ENCODE peak calls at places on chromosome 2, in nine cellular contexts. Q is right lobe of liver; W is CD8-positive, alpha-beta T cell; G is AG04449; T is GM12865; X is ovary; V is H9; E is kidney; L is stomach. H is an unnamed sample.

GRCh38 chr2:215269397-215270117 is 42.3 kb upstream of the ATIC start:
- DNase-seq in W (peak), T (peak), Q (no peak), X (peak), E (no peak), V (peak), G (peak), L (peak), H (peak)

GRCh38 chr2:12684471-12684936 is 32.2 kb upstream of the TRIB2 start:
- DNase-seq in Q (no peak), G (peak), T (no peak), E (no peak), V (no peak), X (no peak), W (no peak), L (no peak), H (no peak)

GRCh38 chr2:234273887-234274584 is 222.8 kb downstream of the ARL4C start:
- DNase-seq in T (no peak), G (no peak), X (no peak), Q (no peak), V (no peak), L (no peak), E (no peak), W (no peak), H (no peak)

GRCh38 chr2:206798009-206798408 is 32.6 kb downstream of the FASTKD2 start:
- DNase-seq in W (no peak), E (no peak), L (no peak), V (no peak), X (no peak), Q (no peak), G (no peak), T (peak), H (no peak)

GRCh38 chr2:159906315-159906714 is 108.3 kb upstream of the CD302 start:
- DNase-seq in L (no peak), W (no peak), E (no peak), V (no peak), Q (no peak), T (no peak), G (no peak), X (no peak), H (no peak)

GRCh38 chr2:215906458-215906857 is 106.9 kb downstream of the MREG start:
- DNase-seq in Q (no peak), X (no peak), G (no peak), T (no peak), E (no peak), W (no peak), V (no peak), L (no peak), H (no peak)

GRCh38 chr2:239827511-239827865 is 197.7 kb downstream of the NDUFA10 start:
- DNase-seq in L (peak), W (no peak), V (peak), Q (no peak), X (no peak), G (no peak), E (peak), T (no peak), H (no peak)

GRCh38 chr2:35495182-35495581 is 860.4 kb upstream of the CRIM1 start:
- DNase-seq in E (no peak), Q (no peak), L (no peak), W (no peak), V (no peak), G (no peak), X (no peak), T (no peak), H (no peak)

GRCh38 chr2:97868986-97869721 is 126.6 kb downstream of the TMEM131 start:
- DNase-seq in T (no peak), V (peak), W (no peak), L (no peak), G (peak), E (no peak), X (no peak), Q (no peak), H (no peak)

GRCh38 chr2:37916512-37917082 is 8.5 kb upstream of the RMDN2 start:
- DNase-seq in E (peak), G (peak), V (no peak), T (no peak), X (no peak), Q (no peak), L (no peak), W (no peak), H (no peak)

GRCh38 chr2:154470386-154470785 is 228.1 kb upstream of the KCNJ3 start:
- DNase-seq in Q (no peak), L (no peak), T (no peak), G (no peak), X (no peak), V (no peak), E (no peak), W (no peak), H (no peak)

GRCh38 chr2:195490304-195490703 is 166.7 kb upstream of the SLC39A10 start:
- DNase-seq in W (no peak), Q (no peak), V (no peak), T (no peak), X (no peak), E (no peak), L (no peak), G (no peak), H (no peak)

GRCh38 chr2:37774976-37775907 is 103.8 kb upstream of the CDC42EP3 start:
- DNase-seq in W (no peak), X (no peak), E (no peak), Q (no peak), T (no peak), G (no peak), V (no peak), L (no peak), H (no peak)

GRCh38 chr2:69375494-69376353 is 11.3 kb downstream of the GFPT1 start:
- DNase-seq in V (no peak), T (peak), Q (no peak), E (no peak), X (no peak), G (no peak), W (no peak), L (no peak), H (peak)

GRCh38 chr2:73728043-73728442 is 9.1 kb downstream of the TPRKB start:
- DNase-seq in L (no peak), X (no peak), V (no peak), T (no peak), W (no peak), G (no peak), E (no peak), Q (no peak), H (no peak)
- TF ChIP-seq CTCF in L (no peak), X (no peak), V (peak), T (no peak), W (no peak), G (no peak), E (no peak), Q (no peak), H (no peak)

DNA sequence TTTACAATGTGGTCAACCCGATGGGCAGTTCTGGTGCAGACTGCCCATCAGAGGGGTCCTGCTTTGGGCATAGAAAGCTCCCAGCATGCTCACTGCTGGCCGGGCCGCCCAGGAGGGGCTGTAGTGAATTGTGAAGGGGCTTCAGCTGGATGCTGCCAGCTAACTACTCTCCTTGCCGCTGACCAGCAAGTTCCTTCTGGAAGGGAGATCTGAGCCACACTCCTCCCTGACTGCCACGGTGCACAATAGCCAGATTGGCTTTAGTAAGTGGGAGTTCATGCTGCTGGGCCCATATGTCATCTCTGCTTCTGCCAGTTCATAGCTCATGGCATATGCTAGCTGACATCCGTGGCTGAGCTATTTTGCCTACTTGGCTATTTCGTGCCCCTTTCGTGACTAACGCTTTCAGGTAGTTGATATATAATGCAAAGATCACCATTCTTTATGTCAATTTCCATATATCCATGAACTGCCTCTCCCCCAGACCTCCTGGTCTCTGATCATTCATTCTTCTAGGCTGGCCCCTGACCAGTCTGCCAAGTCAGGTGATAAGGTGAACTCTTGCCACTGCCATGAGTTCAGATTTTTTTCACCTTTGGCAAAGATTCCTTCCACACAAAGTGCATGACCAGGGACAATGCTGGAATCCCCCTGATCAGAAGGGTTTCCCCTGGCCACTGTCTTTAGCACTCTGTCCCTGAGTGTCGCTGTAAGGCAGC is 51.7 kb upstream of the ROCK2 start:
- DNase-seq in E (no peak), G (no peak), L (no peak), V (no peak), X (no peak), T (peak), Q (no peak), W (no peak), H (no peak)
- TF ChIP-seq CTCF in E (no peak), G (no peak), L (no peak), V (no peak), X (no peak), T (no peak), Q (no peak), W (no peak), H (no peak)

GRCh38 chr2:168705534-168706470 is 96.6 kb upstream of the NOSTRIN start:
- DNase-seq in W (no peak), L (no peak), G (no peak), X (no peak), E (no peak), Q (no peak), T (peak), V (no peak), H (no peak)
- TF ChIP-seq CTCF in W (no peak), L (no peak), G (peak), X (no peak), E (peak), Q (peak), T (peak), V (peak), H (no peak)

DNA sequence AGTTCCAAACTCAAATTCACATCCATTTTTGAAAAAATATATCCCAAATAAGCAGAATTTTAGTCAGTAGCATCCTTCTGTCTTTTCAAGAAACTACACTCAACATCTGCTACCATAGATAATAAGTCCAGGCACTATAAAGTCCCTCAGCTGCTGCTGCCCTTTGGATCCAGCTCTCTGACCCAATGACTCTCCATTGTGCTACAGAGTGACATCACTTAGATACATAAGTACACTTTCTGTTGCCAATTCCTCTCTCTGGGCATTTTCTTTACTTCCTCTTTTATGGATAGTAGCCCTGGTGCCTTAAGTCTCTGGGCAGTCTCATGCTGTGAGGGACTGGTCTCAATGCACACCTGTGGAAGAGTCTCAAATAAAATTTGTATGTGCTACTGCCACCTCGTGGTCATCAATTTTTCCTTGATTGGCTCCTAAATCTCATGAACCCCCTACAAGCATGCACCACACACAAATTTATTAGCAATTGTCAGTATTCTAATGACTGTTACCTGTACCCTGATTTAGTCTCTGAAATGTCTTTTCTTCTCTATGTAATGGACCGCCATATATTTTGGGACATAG is 219.2 kb downstream of the LRP1B start:
- DNase-seq in E (no peak), V (peak), W (no peak), G (no peak), X (no peak), L (peak), T (peak), Q (no peak), H (peak)
- TF ChIP-seq CTCF in E (no peak), V (peak), W (no peak), G (peak), X (no peak), L (peak), T (peak), Q (peak), H (peak)

DNA sequence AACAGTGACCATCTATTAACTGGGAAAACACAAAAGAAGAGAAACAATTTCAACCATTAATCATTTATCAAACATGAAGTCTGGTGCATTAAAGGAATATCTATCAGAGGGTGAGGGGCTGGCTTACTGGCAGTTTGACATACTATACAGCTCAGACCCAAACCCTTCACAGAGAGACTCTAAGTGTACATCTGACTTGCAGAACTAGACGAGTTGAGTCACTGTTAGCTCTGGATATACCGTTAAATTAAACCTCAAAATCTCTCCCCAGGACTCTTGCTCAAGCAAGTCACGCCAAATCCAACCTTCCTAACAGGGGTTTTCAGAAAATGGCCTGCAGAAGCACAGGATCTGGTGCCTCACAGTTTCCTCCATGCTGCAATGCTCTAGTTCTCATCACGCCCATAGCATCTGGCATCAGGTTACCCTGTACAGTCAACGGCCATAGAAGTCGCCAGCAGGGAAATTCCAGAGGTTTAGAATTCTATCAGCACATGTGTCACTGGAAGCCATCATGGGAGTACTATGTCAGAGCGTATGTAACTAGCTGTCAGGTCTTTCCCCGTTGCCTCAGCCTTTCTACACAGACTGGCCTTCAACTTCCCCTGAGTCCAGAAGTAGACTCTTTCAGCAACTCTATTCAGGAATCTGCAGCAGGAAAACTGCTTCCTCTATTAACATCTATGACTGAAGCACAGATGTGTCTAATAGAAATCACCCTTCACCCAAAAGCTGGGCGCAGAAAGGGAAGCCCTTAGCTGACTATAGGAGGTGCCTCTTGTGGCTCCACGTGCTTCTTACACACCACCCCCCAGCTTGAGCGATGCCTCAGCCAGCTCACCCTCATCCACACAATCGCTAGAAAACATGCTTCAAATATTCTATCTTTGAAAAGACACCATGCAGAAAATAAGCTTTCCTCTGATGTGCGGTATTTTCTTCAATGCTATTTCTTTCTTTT is 9.3 kb downstream of the TGOLN2 start:
- DNase-seq in X (no peak), Q (no peak), T (peak), G (peak), L (no peak), V (no peak), E (no peak), W (no peak), H (no peak)
- TF ChIP-seq CTCF in X (no peak), Q (no peak), T (no peak), G (no peak), L (no peak), V (no peak), E (no peak), W (no peak), H (no peak)

GRCh38 chr2:60498176-60499081 is 55.0 kb downstream of the BCL11A start:
- DNase-seq in Q (no peak), L (no peak), X (no peak), V (no peak), G (no peak), T (peak), W (no peak), E (no peak), H (peak)

GRCh38 chr2:60493804-60494392 is 59.6 kb downstream of the BCL11A start:
- DNase-seq in X (no peak), Q (no peak), V (no peak), W (no peak), L (no peak), E (no peak), T (no peak), G (no peak), H (no peak)

GRCh38 chr2:60496976-60497375 is 56.5 kb downstream of the BCL11A start:
- DNase-seq in Q (no peak), V (no peak), G (no peak), L (no peak), E (no peak), T (no peak), W (no peak), X (no peak), H (no peak)

GRCh38 chr2:60495226-60495625 is 58.2 kb downstream of the BCL11A start:
- DNase-seq in Q (no peak), G (no peak), W (no peak), V (no peak), T (no peak), L (peak), X (no peak), E (no peak), H (no peak)

DNA sequence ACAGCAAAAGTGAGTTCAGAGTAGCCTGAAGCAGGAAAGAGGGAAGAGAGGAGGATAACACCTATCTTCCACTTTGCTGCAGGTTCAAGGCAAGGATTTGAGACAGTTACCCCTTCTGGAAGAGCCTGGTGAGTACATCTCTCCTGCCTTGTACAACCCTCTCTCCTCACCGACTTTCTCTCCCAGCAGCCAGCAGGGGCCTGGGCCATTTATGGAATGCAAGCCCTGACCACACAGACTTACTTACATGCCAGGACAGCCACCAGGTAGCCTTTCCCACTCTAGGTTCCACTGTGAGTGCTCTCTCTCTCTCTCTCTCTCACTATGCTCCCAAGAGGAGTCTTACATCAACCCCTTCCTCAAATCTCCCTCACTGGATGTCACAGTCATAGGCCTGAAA is 57.0 kb downstream of the BCL11A start:
- DNase-seq in Q (no peak), L (no peak), E (no peak), T (no peak), G (no peak), V (no peak), X (no peak), W (no peak), H (no peak)
- TF ChIP-seq CTCF in Q (no peak), L (no peak), E (no peak), T (no peak), G (no peak), V (no peak), X (no peak), W (no peak), H (no peak)